ENCODE peak calls at places on chromosomes 4 and X, in five cellular contexts. H is endodermal cell, M is HL-60, U is body of pancreas, F is kidney epithelial cell. A is an unnamed sample.

GRCh38 chr4:165974647-165975335 is 101.8 kb downstream of the TLL1 start:
- DNase-seq in H (no peak), M (no peak), U (no peak), F (no peak), A (no peak)

GRCh38 chrX:54416965-54417364 is 23.2 kb upstream of the TSR2 start:
- DNase-seq in H (no peak), M (no peak), U (no peak), F (no peak), A (no peak)

GRCh38 chrX:43882294-43882681 is at the start of gene MAOB:
- DNase-seq in H (peak; percentile 63), M (no peak), U (peak; percentile 23), F (no peak), A (no peak)

GRCh38 chr4:25021206-25021605 is 9.5 kb downstream of the LGI2 start:
- DNase-seq in H (no peak), M (no peak), U (no peak), F (no peak), A (no peak)

GRCh38 chr4:17168571-17168970 is 270.1 kb upstream of the LDB2 start:
- DNase-seq in H (peak; percentile 61), M (no peak), U (no peak), F (peak; percentile 37), A (no peak)

GRCh38 chr4:16116019-16116418 is 32.2 kb upstream of the PROM1 start:
- DNase-seq in H (peak; percentile 16), M (no peak), U (no peak), F (no peak), A (no peak)

GRCh38 chr4:135243960-135244561 is 1042.5 kb upstream of the PABPC4L start:
- DNase-seq in H (no peak), M (no peak), U (no peak), F (no peak), A (no peak)

GRCh38 chr4:138190452-138190858 is 51.7 kb downstream of the SLC7A11 start:
- DNase-seq in H (no peak), M (peak; percentile 70), U (no peak), F (no peak), A (no peak)

GRCh38 chr4:115883862-115884261 is 770.4 kb upstream of the NDST4 start:
- DNase-seq in H (no peak), M (no peak), U (no peak), F (no peak), A (no peak)

GRCh38 chrX:150871341-150871811 is 27.1 kb downstream of the CD99L2 start:
- DNase-seq in H (no peak), M (no peak), U (no peak), F (no peak), A (no peak)

GRCh38 chrX:119726900-119727555 is 31.4 kb upstream of the SOWAHD start:
- DNase-seq in H (no peak), M (peak; percentile 54), U (peak; percentile 1), F (no peak), A (no peak)

GRCh38 chr4:8323947-8324555 is 54.5 kb downstream of the HTRA3 start:
- DNase-seq in H (peak; percentile 29), M (no peak), U (no peak), F (no peak), A (no peak)

GRCh38 chr4:189404271-189404670 is 536.4 kb upstream of the FRG1 start:
- DNase-seq in H (no peak), M (no peak), U (no peak), F (no peak), A (no peak)

GRCh38 chr4:124636793-124637192 is 75.7 kb downstream of the ANKRD50 start:
- DNase-seq in H (peak; percentile 86), M (no peak), U (no peak), F (peak; percentile 29), A (no peak)

GRCh38 chr4:8913858-8914460 is 42.3 kb upstream of the HMX1 start:
- DNase-seq in H (no peak), M (no peak), U (no peak), F (no peak), A (no peak)

GRCh38 chr4:3762753-3763511 is 3.3 kb upstream of the ADRA2C start:
- DNase-seq in H (no peak), M (peak; percentile 70), U (no peak), F (no peak), A (no peak)

GRCh38 chr4:35229021-35229420 is 1015.3 kb downstream of the ARAP2 start:
- DNase-seq in H (no peak), M (no peak), U (no peak), F (no peak), A (no peak)

GRCh38 chrX:133437356-133437755 is 22.1 kb upstream of the GPC4 start:
- DNase-seq in H (peak; percentile 56), M (no peak), U (no peak), F (no peak), A (no peak)

GRCh38 chr4:139902328-139903217 is 237.0 kb downstream of the MGST2 start:
- DNase-seq in H (no peak), M (no peak), U (no peak), F (no peak), A (no peak)

GRCh38 chrX:109987884-109988283 is 15.0 kb upstream of the TMEM164 start:
- DNase-seq in H (no peak), M (no peak), U (no peak), F (no peak), A (no peak)

GRCh38 chrX:142663330-142664095 is 362.2 kb upstream of the SPANXN4 start:
- DNase-seq in H (no peak), M (no peak), U (no peak), F (no peak), A (no peak)

GRCh38 chrX:48683411-48683982 is at the start of gene WAS:
- DNase-seq in H (no peak), M (peak; percentile 88), U (peak; percentile 39), F (no peak), A (no peak)

GRCh38 chrX:68936608-68937007 is 107.8 kb downstream of the EFNB1 start:
- DNase-seq in H (no peak), M (no peak), U (peak; percentile 29), F (peak; percentile 73), A (peak; percentile 63)

GRCh38 chrX:45952030-45952429 is 593.2 kb downstream of the ZNF674 start:
- DNase-seq in H (peak; percentile 59), M (no peak), U (no peak), F (no peak), A (no peak)
- TF ChIP-seq CTCF in H (peak; percentile 69), M (no peak), U (no peak), F (no peak), A (peak; percentile 22)

DNA sequence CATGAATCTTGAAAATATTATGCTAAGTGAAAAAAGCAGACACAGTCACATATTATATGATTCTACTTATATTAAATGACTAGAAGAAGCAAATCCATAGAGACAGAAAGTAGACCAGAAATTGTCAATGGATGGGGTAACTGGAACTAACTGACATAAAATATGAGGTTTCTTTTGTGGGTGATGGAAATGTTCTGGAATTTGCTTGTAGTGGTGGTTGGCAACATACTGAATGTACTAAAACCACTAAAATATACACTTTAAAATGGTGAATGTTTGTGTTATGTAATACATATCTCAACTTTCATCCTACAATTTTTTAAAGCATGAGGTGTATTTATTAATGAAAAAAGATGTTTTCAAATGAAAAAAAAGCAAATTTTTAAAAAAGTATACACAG is 14.7 kb downstream of the CNOT6L start:
- DNase-seq in H (no peak), M (no peak), U (no peak), F (no peak), A (no peak)
- H3K4me3 ChIP-seq in H (no peak overlapping the region), M (no peak overlapping the region), U (no peak overlapping the region), F (no peak overlapping the region), A (no peak overlapping the region)

DNA sequence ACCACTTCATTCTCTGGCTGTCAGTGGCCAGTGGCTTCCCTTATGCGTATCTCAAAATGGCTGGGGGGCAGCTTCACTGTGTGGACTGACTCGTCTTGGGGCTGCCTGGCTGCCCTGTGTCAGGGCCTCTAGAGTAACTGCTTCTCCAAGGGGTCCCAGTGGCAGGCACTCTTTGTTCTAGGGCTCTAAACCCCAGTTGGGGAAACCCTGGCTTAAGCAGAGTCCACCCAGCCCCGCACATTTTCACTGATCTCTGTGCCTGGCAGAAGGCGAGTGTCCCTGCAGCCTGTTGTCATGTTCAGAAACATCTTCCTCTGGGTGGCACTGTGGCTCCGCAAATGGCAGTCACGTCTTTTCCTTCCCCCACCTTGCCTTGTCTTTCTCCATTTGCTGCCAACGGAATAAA is 59.7 kb downstream of the NBDY start:
- DNase-seq in H (no peak), M (no peak), U (peak; percentile 34), F (no peak), A (no peak)
- TF ChIP-seq CTCF in H (no peak), M (no peak), U (no peak), F (peak; percentile 17), A (peak; percentile 21)

GRCh38 chr4:98873059-98873458 is 55.9 kb downstream of the EIF4E start:
- DNase-seq in H (no peak), M (no peak), U (no peak), F (no peak), A (no peak)
- H3K4me3 ChIP-seq in H (no peak overlapping the region), M (no peak overlapping the region), U (no peak overlapping the region), F (no peak overlapping the region), A (no peak overlapping the region)

DNA sequence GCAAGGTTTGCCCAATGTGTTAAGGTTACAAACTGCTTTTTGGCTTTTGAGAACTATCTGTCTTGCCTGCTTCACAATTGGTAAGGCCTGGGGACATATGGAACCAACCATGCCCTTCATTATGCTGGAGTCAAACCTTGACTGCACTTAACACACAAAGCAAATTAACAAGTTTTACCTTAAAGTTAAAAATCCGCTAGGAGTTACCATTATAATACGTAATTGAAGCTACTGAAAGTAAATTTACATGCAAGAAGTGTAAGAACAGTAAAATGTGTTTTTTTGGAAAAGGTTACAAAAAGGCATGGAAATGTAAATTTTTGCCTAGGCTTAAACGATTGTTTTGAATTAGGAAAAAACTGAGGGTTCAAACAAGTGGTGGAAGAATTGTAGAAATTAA is 69.7 kb downstream of the BMP15 start:
- DNase-seq in H (no peak), M (no peak), U (no peak), F (no peak), A (no peak)
- TF ChIP-seq CTCF in H (no peak), M (no peak), U (no peak), F (no peak), A (no peak)

GRCh38 chr4:74755486-74755885 is 38.8 kb downstream of the BTC start:
- DNase-seq in H (no peak), M (no peak), U (no peak), F (no peak), A (no peak)
- H3K4me3 ChIP-seq in H (no peak overlapping the region), M (no peak overlapping the region), U (no peak overlapping the region), F (no peak overlapping the region), A (no peak overlapping the region)

DNA sequence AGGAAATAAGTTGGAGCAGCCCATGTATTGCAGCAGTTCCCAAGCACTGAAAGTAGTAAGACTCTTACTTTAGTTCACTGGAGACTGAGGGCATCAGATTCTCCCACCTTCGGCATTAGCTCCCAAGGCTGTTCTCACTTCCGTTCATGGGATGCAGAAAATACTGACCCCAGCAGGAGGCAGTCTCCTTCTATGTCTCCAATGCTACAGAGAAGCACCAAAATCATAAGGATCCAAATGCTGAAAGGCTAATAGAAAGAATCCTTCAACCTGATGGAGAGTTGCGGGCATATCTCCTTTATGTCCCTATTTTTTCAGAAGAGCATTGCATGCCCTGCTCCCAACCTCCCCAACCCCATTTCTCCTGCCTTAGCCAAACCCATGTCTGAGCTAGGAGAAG is 32.4 kb downstream of the ADH7 start:
- DNase-seq in H (peak; percentile 49), M (no peak), U (no peak), F (no peak), A (no peak)
- TF ChIP-seq CTCF in H (peak; percentile 63), M (no peak), U (no peak), F (no peak), A (peak; percentile 51)

GRCh38 chr4:31682796-31683195 is 962.6 kb downstream of the PCDH7 start:
- DNase-seq in H (no peak), M (no peak), U (no peak), F (no peak), A (no peak)
- H3K4me3 ChIP-seq in H (no peak overlapping the region), M (no peak overlapping the region), U (no peak overlapping the region), F (no peak overlapping the region), A (no peak overlapping the region)